ENCODE peak calls at places on chromosomes 3 and 15, in six cellular contexts. X is hippocampal formation, A is skeletal muscle cell, G is T follicular helper cell, V is T-cell, Q is T-helper 2 cell. B is an unnamed sample.
A peak's percentile ranks its signal among the peaks of the same experiment; 100 is the strongest.

GRCh38 chr3:132079150-132079549 is 44.3 kb upstream of the CPNE4 start:
- DNase-seq in X (no peak), A (no peak), Q (no peak), G (no peak), V (no peak), B (no peak)

GRCh38 chr3:11186771-11187170 is 32.5 kb downstream of the HRH1 start:
- DNase-seq in V (no peak), X (no peak), Q (no peak), G (no peak), A (no peak), B (no peak)

GRCh38 chr15:74203914-74204431 is 1.4 kb upstream of the STRA6 start:
- DNase-seq in Q (no peak), V (no peak), X (no peak), A (peak; percentile 63), G (no peak), B (no peak)

GRCh38 chr3:197802505-197803459 is 11.7 kb downstream of the LRCH3 start:
- DNase-seq in G (no peak), X (no peak), V (no peak), A (no peak), Q (no peak), B (no peak)

GRCh38 chr3:120182613-120183524 is 88.6 kb upstream of the GSK3B start:
- DNase-seq in A (no peak), X (no peak), V (no peak), G (no peak), Q (no peak), B (no peak)

GRCh38 chr15:33370225-33371020 is 59.7 kb downstream of the RYR3 start:
- DNase-seq in A (no peak), X (no peak), Q (no peak), V (no peak), G (no peak), B (no peak)

GRCh38 chr3:171349392-171349791 is 110.8 kb downstream of the TNIK start:
- DNase-seq in A (no peak), X (no peak), V (no peak), G (no peak), Q (no peak), B (no peak)

GRCh38 chr3:30199096-30199734 is 407.2 kb upstream of the TGFBR2 start:
- DNase-seq in A (peak; percentile 16), V (peak; percentile 54), Q (peak; percentile 41), G (peak; percentile 37), X (peak; percentile 7), B (peak; percentile 39)

GRCh38 chr3:157859541-157859940 is 246.7 kb downstream of the SHOX2 start:
- DNase-seq in G (no peak), Q (no peak), V (no peak), X (no peak), A (no peak), B (no peak)

GRCh38 chr15:67571643-67572415 is 29.3 kb downstream of the MAP2K5 start:
- DNase-seq in V (no peak), X (no peak), A (no peak), G (no peak), Q (no peak), B (no peak)

GRCh38 chr3:55416381-55416821 is 70.7 kb downstream of the WNT5A start:
- DNase-seq in G (no peak), A (peak; percentile 75), Q (no peak), V (no peak), X (no peak), B (no peak)

GRCh38 chr3:149954812-149955211 is 15.9 kb downstream of the PFN2 start:
- DNase-seq in V (no peak), Q (no peak), A (no peak), G (no peak), X (no peak), B (no peak)

GRCh38 chr3:52495096-52495495 is at the start of gene STAB1:
- DNase-seq in Q (no peak), X (no peak), G (no peak), V (no peak), A (no peak), B (no peak)

GRCh38 chr15:73518180-73518862 is 75.4 kb downstream of the REC114 start:
- DNase-seq in A (no peak), V (no peak), Q (no peak), G (no peak), X (no peak), B (no peak)

GRCh38 chr15:78007965-78008886 is 69.3 kb downstream of the TBC1D2B start:
- DNase-seq in Q (no peak), V (no peak), X (no peak), G (no peak), A (peak; percentile 45), B (no peak)

GRCh38 chr15:70023769-70024491 is 73.8 kb downstream of the TLE3 start:
- DNase-seq in X (no peak), A (peak; percentile 64), V (no peak), G (no peak), Q (no peak), B (no peak)

GRCh38 chr3:126551066-126551838 is 7.5 kb downstream of the C3orf22 start:
- DNase-seq in V (no peak), A (no peak), G (no peak), X (no peak), Q (no peak), B (no peak)

GRCh38 chr3:16073218-16073617 is 101.3 kb upstream of the GALNT15 start:
- DNase-seq in V (no peak), A (no peak), G (no peak), X (no peak), Q (no peak), B (no peak)

GRCh38 chr3:11850003-11850402 is 3.3 kb upstream of the TAMM41 start:
- DNase-seq in V (no peak), Q (no peak), A (no peak), X (no peak), G (no peak), B (no peak)

GRCh38 chr3:102089904-102090492 is 240.7 kb downstream of the NFKBIZ start:
- DNase-seq in V (no peak), A (peak; percentile 95), G (no peak), X (no peak), Q (no peak), B (no peak)

GRCh38 chr3:169699536-169700050 is 36.1 kb upstream of the MECOM start:
- DNase-seq in X (no peak), G (no peak), Q (no peak), A (peak; percentile 79), V (no peak), B (no peak)

GRCh38 chr3:58492385-58492970 is 582 bp downstream of the KCTD6 start:
- DNase-seq in V (peak; percentile 11), Q (peak; percentile 12), G (peak; percentile 13), X (no peak), A (no peak), B (peak; percentile 23)

GRCh38 chr3:173066044-173066679 is 74.9 kb downstream of the SPATA16 start:
- DNase-seq in A (peak; percentile 23), G (no peak), X (no peak), V (no peak), Q (no peak), B (no peak)

GRCh38 chr3:197520311-197521276 is 35.2 kb downstream of the BDH1 start:
- DNase-seq in X (peak; percentile 33), Q (no peak), V (no peak), G (no peak), A (peak; percentile 61), B (no peak)

GRCh38 chr3:48215876-48216275 is 7.4 kb upstream of the CAMP start:
- DNase-seq in V (no peak), G (no peak), X (peak; percentile 9), Q (no peak), A (peak; percentile 1), B (no peak)

GRCh38 chr3:98733055-98733777 is 29.9 kb upstream of the ST3GAL6 start:
- DNase-seq in G (no peak), Q (no peak), A (no peak), X (peak; percentile 60), V (no peak), B (no peak)

B was measured in immature natural killer cell.